ENCODE peak calls at places on chromosomes 5 and 9, in five cellular contexts. One of them, this sample, is unnamed.

GRCh38 chr5:94692610-94693009 is 74.1 kb downstream of the SLF1 start:
- DNase-seq in tibial artery: no peak
- DNase-seq in upper lobe of left lung: no peak
- DNase-seq in CD8-positive, alpha-beta T cell: no peak
- DNase-seq in neural progenitor cell: no peak
- DNase-seq in this sample: no peak

GRCh38 chr9:87263291-87263690 is 234.4 kb upstream of the DAPK1 start:
- DNase-seq in neural progenitor cell: peak; percentile 45
- DNase-seq in tibial artery: no peak
- DNase-seq in upper lobe of left lung: no peak
- DNase-seq in CD8-positive, alpha-beta T cell: no peak
- DNase-seq in this sample: no peak

GRCh38 chr5:35859101-35859661 is 2.5 kb downstream of the IL7R start:
- DNase-seq in neural progenitor cell: peak; percentile 39
- DNase-seq in tibial artery: no peak
- DNase-seq in upper lobe of left lung: no peak
- DNase-seq in CD8-positive, alpha-beta T cell: no peak
- DNase-seq in this sample: no peak

GRCh38 chr5:132556511-132557424 is at the start of gene RAD50:
- DNase-seq in tibial artery: peak; percentile 95
- DNase-seq in upper lobe of left lung: peak; percentile 94
- DNase-seq in CD8-positive, alpha-beta T cell: peak; percentile 90
- DNase-seq in neural progenitor cell: peak; percentile 89
- DNase-seq in this sample: no peak

GRCh38 chr5:130836729-130837660 is 328.1 kb downstream of the HINT1 start:
- DNase-seq in neural progenitor cell: no peak
- DNase-seq in upper lobe of left lung: no peak
- DNase-seq in tibial artery: no peak
- DNase-seq in CD8-positive, alpha-beta T cell: no peak
- DNase-seq in this sample: no peak

GRCh38 chr9:69347607-69348006 is 22.6 kb downstream of the ENTREP1 start:
- DNase-seq in tibial artery: no peak
- DNase-seq in upper lobe of left lung: no peak
- DNase-seq in neural progenitor cell: no peak
- DNase-seq in CD8-positive, alpha-beta T cell: no peak
- DNase-seq in this sample: no peak

GRCh38 chr5:54909911-54910870 is 75.2 kb downstream of the ESM1 start:
- DNase-seq in tibial artery: no peak
- DNase-seq in neural progenitor cell: no peak
- DNase-seq in CD8-positive, alpha-beta T cell: no peak
- DNase-seq in upper lobe of left lung: no peak
- DNase-seq in this sample: no peak

GRCh38 chr5:75616286-75616810 is 5.1 kb downstream of the ANKDD1B start:
- DNase-seq in tibial artery: no peak
- DNase-seq in neural progenitor cell: peak; percentile 57
- DNase-seq in upper lobe of left lung: no peak
- DNase-seq in CD8-positive, alpha-beta T cell: no peak
- DNase-seq in this sample: no peak

GRCh38 chr5:132546108-132546507 is 2.8 kb upstream of the IL5 start:
- DNase-seq in neural progenitor cell: no peak
- DNase-seq in CD8-positive, alpha-beta T cell: no peak
- DNase-seq in tibial artery: no peak
- DNase-seq in upper lobe of left lung: no peak
- DNase-seq in this sample: no peak

GRCh38 chr9:133372144-133372543 is 3.7 kb downstream of the SURF4 start:
- DNase-seq in tibial artery: no peak
- DNase-seq in CD8-positive, alpha-beta T cell: no peak
- DNase-seq in upper lobe of left lung: no peak
- DNase-seq in neural progenitor cell: no peak
- DNase-seq in this sample: no peak

GRCh38 chr9:125189011-125189360 is 617 bp downstream of the PPP6C start:
- DNase-seq in neural progenitor cell: peak; percentile 61
- DNase-seq in CD8-positive, alpha-beta T cell: no peak
- DNase-seq in upper lobe of left lung: peak; percentile 54
- DNase-seq in tibial artery: no peak
- DNase-seq in this sample: no peak

GRCh38 chr9:81489048-81489447 is 200.3 kb downstream of the TLE1 start:
- DNase-seq in neural progenitor cell: no peak
- DNase-seq in upper lobe of left lung: no peak
- DNase-seq in tibial artery: no peak
- DNase-seq in CD8-positive, alpha-beta T cell: no peak
- DNase-seq in this sample: no peak

GRCh38 chr5:14250094-14250777 is 107.1 kb downstream of the TRIO start:
- DNase-seq in upper lobe of left lung: peak; percentile 50
- DNase-seq in CD8-positive, alpha-beta T cell: no peak
- DNase-seq in neural progenitor cell: peak; percentile 85
- DNase-seq in tibial artery: no peak
- DNase-seq in this sample: no peak

GRCh38 chr5:74440341-74440740 is 200.2 kb downstream of the ENC1 start:
- DNase-seq in neural progenitor cell: no peak
- DNase-seq in CD8-positive, alpha-beta T cell: no peak
- DNase-seq in tibial artery: no peak
- DNase-seq in upper lobe of left lung: no peak
- DNase-seq in this sample: no peak

DNA sequence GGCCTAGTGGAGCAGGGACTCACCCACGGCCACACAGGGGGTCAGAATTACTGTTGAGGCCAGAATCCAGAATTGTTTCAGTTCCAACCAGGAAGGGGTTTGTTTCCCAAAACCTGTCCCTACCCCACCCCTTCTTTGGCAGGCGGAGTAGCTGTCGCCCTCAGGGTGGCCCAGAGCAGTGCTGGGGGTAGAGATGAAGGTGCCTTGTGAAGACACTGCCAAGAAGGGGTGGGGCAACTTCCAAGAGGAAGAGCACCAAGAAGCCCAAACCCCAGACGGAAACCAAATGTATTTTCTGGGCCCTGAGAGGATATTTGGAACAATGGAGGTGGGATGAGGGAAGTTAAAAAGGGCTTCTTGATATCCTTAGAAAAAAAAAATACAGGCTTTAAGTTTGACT is 11.4 kb upstream of the NDST1 start:
- DNase-seq in neural progenitor cell: no peak
- DNase-seq in tibial artery: no peak
- DNase-seq in CD8-positive, alpha-beta T cell: no peak
- DNase-seq in upper lobe of left lung: no peak
- DNase-seq in this sample: no peak
- H3K4me1 ChIP-seq in neural progenitor cell: peaks cover 56% of the 10 kb centered on the region
- H3K4me1 ChIP-seq in tibial artery: peaks cover 70% of the 10 kb centered on the region
- H3K4me1 ChIP-seq in CD8-positive, alpha-beta T cell: no peaks in the 10 kb centered on the region
- H3K4me1 ChIP-seq in upper lobe of left lung: peaks cover 61% of the 10 kb centered on the region
- H3K4me1 ChIP-seq in this sample: peaks cover 83% of the 10 kb centered on the region

GRCh38 chr9:112755675-112756074 is 5.1 kb downstream of the SNX30 start:
- DNase-seq in tibial artery: no peak
- DNase-seq in CD8-positive, alpha-beta T cell: no peak
- DNase-seq in neural progenitor cell: no peak
- DNase-seq in upper lobe of left lung: peak; percentile 65
- DNase-seq in this sample: no peak
- H3K4me1 ChIP-seq in tibial artery: peaks cover 25% of the 10 kb centered on the region
- H3K4me1 ChIP-seq in CD8-positive, alpha-beta T cell: peaks cover 52% of the 10 kb centered on the region
- H3K4me1 ChIP-seq in neural progenitor cell: peaks cover 10% of the 10 kb centered on the region
- H3K4me1 ChIP-seq in upper lobe of left lung: peaks cover 51% of the 10 kb centered on the region
- H3K4me1 ChIP-seq in this sample: peaks cover 56% of the 10 kb centered on the region

GRCh38 chr5:141512390-141513020 is 23.6 kb downstream of the PCDHGC5 start:
- DNase-seq in CD8-positive, alpha-beta T cell: peak; percentile 79
- DNase-seq in neural progenitor cell: peak; percentile 91
- DNase-seq in upper lobe of left lung: peak; percentile 88
- DNase-seq in tibial artery: peak; percentile 92
- DNase-seq in this sample: no peak
- H3K4me1 ChIP-seq in CD8-positive, alpha-beta T cell: peaks cover 21% of the 10 kb centered on the region
- H3K4me1 ChIP-seq in neural progenitor cell: peaks cover 49% of the 10 kb centered on the region
- H3K4me1 ChIP-seq in upper lobe of left lung: peaks cover 59% of the 10 kb centered on the region
- H3K4me1 ChIP-seq in tibial artery: peaks cover 49% of the 10 kb centered on the region
- H3K4me1 ChIP-seq in this sample: peaks cover 80% of the 10 kb centered on the region

GRCh38 chr9:34991833-34992375 is 2.4 kb downstream of the DNAJB5 start:
- DNase-seq in upper lobe of left lung: no peak
- DNase-seq in neural progenitor cell: peak; percentile 38
- DNase-seq in tibial artery: peak; percentile 91
- DNase-seq in CD8-positive, alpha-beta T cell: no peak
- DNase-seq in this sample: no peak
- H3K4me1 ChIP-seq in upper lobe of left lung: peaks cover 52% of the 10 kb centered on the region
- H3K4me1 ChIP-seq in neural progenitor cell: peaks cover 20% of the 10 kb centered on the region
- H3K4me1 ChIP-seq in tibial artery: peaks cover 62% of the 10 kb centered on the region
- H3K4me1 ChIP-seq in CD8-positive, alpha-beta T cell: peaks cover 24% of the 10 kb centered on the region
- H3K4me1 ChIP-seq in this sample: peaks cover 57% of the 10 kb centered on the region

GRCh38 chr5:96196890-96197289 is 235.2 kb upstream of the ELL2 start:
- DNase-seq in tibial artery: no peak
- DNase-seq in CD8-positive, alpha-beta T cell: no peak
- DNase-seq in upper lobe of left lung: no peak
- DNase-seq in neural progenitor cell: no peak
- DNase-seq in this sample: no peak

GRCh38 chr5:96195053-96195452 is 233.4 kb upstream of the ELL2 start:
- DNase-seq in CD8-positive, alpha-beta T cell: no peak
- DNase-seq in neural progenitor cell: no peak
- DNase-seq in tibial artery: no peak
- DNase-seq in upper lobe of left lung: no peak
- DNase-seq in this sample: no peak

GRCh38 chr5:96196407-96196806 is 234.8 kb upstream of the ELL2 start:
- DNase-seq in upper lobe of left lung: no peak
- DNase-seq in neural progenitor cell: no peak
- DNase-seq in tibial artery: no peak
- DNase-seq in CD8-positive, alpha-beta T cell: no peak
- DNase-seq in this sample: no peak

GRCh38 chr5:96193946-96194345 is 232.3 kb upstream of the ELL2 start:
- DNase-seq in tibial artery: no peak
- DNase-seq in upper lobe of left lung: no peak
- DNase-seq in neural progenitor cell: no peak
- DNase-seq in CD8-positive, alpha-beta T cell: no peak
- DNase-seq in this sample: no peak

DNA sequence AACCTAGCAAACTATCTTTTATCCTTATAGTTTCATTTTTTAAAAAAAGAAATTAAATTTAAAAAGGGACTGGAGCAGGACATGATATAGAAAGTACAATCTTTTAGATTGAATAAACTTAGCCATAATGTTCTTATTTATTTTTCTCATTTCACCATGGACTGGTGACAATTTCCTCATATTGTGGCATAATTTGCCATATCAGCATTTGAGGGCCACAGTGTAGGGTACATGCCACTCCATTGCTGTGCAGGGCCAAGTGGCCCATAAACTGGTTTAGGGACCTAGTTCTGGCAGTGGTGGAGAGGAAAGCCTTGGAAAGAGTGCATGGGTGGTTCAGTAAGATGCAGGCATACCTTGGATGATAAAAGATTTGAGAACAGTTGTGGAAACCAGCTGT is 232.9 kb upstream of the ELL2 start:
- DNase-seq in neural progenitor cell: no peak
- DNase-seq in upper lobe of left lung: no peak
- DNase-seq in CD8-positive, alpha-beta T cell: no peak
- DNase-seq in tibial artery: no peak
- DNase-seq in this sample: no peak
- H3K4me1 ChIP-seq in neural progenitor cell: no peaks in the 10 kb centered on the region
- H3K4me1 ChIP-seq in upper lobe of left lung: no peaks in the 10 kb centered on the region
- H3K4me1 ChIP-seq in CD8-positive, alpha-beta T cell: no peaks in the 10 kb centered on the region
- H3K4me1 ChIP-seq in tibial artery: no peaks in the 10 kb centered on the region
- H3K4me1 ChIP-seq in this sample: no peaks in the 10 kb centered on the region

GRCh38 chr5:6716634-6717149 is 3.5 kb downstream of the TENT4A start:
- DNase-seq in tibial artery: peak; percentile 56
- DNase-seq in neural progenitor cell: no peak
- DNase-seq in CD8-positive, alpha-beta T cell: no peak
- DNase-seq in upper lobe of left lung: no peak
- DNase-seq in this sample: peak; percentile 55
- H3K4me1 ChIP-seq in tibial artery: peaks cover 53% of the 10 kb centered on the region
- H3K4me1 ChIP-seq in neural progenitor cell: peaks cover 24% of the 10 kb centered on the region
- H3K4me1 ChIP-seq in CD8-positive, alpha-beta T cell: peaks cover 59% of the 10 kb centered on the region
- H3K4me1 ChIP-seq in upper lobe of left lung: peaks cover 55% of the 10 kb centered on the region
- H3K4me1 ChIP-seq in this sample: peaks cover 75% of the 10 kb centered on the region

DNA sequence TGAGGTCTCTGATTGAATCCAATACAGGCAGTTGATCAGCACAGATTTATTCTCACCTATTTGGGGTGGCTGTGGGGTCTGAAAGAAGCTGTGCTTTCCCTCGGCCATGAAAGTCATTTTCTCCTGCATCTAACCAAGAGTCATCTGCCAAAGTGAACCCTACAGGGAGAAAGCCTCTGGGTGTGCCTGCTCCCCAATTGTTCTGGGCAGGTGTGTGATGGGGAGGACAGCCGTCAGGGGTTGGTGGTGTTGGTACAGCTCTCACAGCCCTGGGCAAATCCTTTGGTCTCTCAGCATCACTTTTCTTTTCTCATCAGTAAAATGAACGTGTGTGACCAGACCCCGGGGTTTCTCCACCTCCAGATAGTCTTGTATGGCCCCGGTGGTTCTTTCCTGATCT is 2.5 kb downstream of the PHF2 start:
- DNase-seq in CD8-positive, alpha-beta T cell: no peak
- DNase-seq in upper lobe of left lung: peak; percentile 8
- DNase-seq in tibial artery: peak; percentile 35
- DNase-seq in neural progenitor cell: no peak
- DNase-seq in this sample: peak; percentile 69
- H3K4me1 ChIP-seq in CD8-positive, alpha-beta T cell: peaks cover 28% of the 10 kb centered on the region
- H3K4me1 ChIP-seq in upper lobe of left lung: peaks cover 51% of the 10 kb centered on the region
- H3K4me1 ChIP-seq in tibial artery: peaks cover 29% of the 10 kb centered on the region
- H3K4me1 ChIP-seq in neural progenitor cell: peaks cover 15% of the 10 kb centered on the region
- H3K4me1 ChIP-seq in this sample: peaks cover 65% of the 10 kb centered on the region

GRCh38 chr5:111748304-111748763 is 8.7 kb downstream of the NREP start:
- DNase-seq in neural progenitor cell: no peak
- DNase-seq in upper lobe of left lung: no peak
- DNase-seq in tibial artery: no peak
- DNase-seq in CD8-positive, alpha-beta T cell: no peak
- DNase-seq in this sample: no peak

GRCh38 chr5:111749303-111750026 is 7.5 kb downstream of the NREP start:
- DNase-seq in tibial artery: no peak
- DNase-seq in upper lobe of left lung: no peak
- DNase-seq in neural progenitor cell: no peak
- DNase-seq in CD8-positive, alpha-beta T cell: no peak
- DNase-seq in this sample: no peak

GRCh38 chr5:111746791-111747190 is 10.2 kb downstream of the NREP start:
- DNase-seq in neural progenitor cell: no peak
- DNase-seq in upper lobe of left lung: no peak
- DNase-seq in tibial artery: no peak
- DNase-seq in CD8-positive, alpha-beta T cell: no peak
- DNase-seq in this sample: no peak

GRCh38 chr5:111745075-111745474 is 11.9 kb downstream of the NREP start:
- DNase-seq in neural progenitor cell: no peak
- DNase-seq in CD8-positive, alpha-beta T cell: no peak
- DNase-seq in tibial artery: no peak
- DNase-seq in upper lobe of left lung: no peak
- DNase-seq in this sample: no peak

DNA sequence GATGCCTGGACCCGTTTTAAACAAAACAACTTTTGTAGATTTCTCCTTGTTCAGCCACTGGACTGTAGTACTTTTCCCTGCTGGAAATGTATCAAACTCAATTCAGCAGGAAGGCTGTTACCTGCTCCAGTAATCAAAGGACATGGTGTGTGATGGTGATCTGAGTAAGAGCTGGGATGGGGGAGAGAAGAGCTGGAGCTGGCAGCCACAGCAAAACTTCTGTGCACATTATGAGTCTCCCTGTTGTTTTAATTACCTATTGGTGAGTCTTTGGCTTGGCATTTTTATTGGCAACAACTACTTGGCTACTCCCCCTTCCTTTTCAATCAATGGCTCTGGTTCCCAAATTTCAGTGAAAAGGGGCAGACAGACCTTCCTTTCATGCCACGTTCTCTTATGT is 9.7 kb downstream of the NREP start:
- DNase-seq in CD8-positive, alpha-beta T cell: no peak
- DNase-seq in neural progenitor cell: no peak
- DNase-seq in tibial artery: no peak
- DNase-seq in upper lobe of left lung: no peak
- DNase-seq in this sample: no peak
- H3K4me1 ChIP-seq in CD8-positive, alpha-beta T cell: no peaks in the 10 kb centered on the region
- H3K4me1 ChIP-seq in neural progenitor cell: peaks cover 30% of the 10 kb centered on the region
- H3K4me1 ChIP-seq in tibial artery: peaks cover 22% of the 10 kb centered on the region
- H3K4me1 ChIP-seq in upper lobe of left lung: peaks cover 15% of the 10 kb centered on the region
- H3K4me1 ChIP-seq in this sample: peaks cover 30% of the 10 kb centered on the region